ENCODE peak calls at places on chromosomes 12 and 14, in eight cellular contexts. K, R, B, G, V, N, D and Z are unnamed samples.

GRCh38 chr12:114666746-114667668 is 17.0 kb downstream of the TBX3 start:
- DNase-seq in N (no peak), K (no peak), D (no peak), R (peak; percentile 81), V (no peak), G (no peak), B (no peak), Z (no peak)

GRCh38 chr12:96187675-96188355 is 6.4 kb upstream of the ELK3 start:
- DNase-seq in D (no peak), G (no peak), B (no peak), R (no peak), K (peak; percentile 71), N (no peak), V (no peak), Z (no peak)

GRCh38 chr12:124597041-124597440 is 29.6 kb upstream of the NCOR2 start:
- DNase-seq in G (no peak), N (no peak), K (no peak), V (no peak), D (no peak), B (no peak), R (no peak), Z (no peak)

GRCh38 chr14:96105921-96106441 is 66.8 kb downstream of the C14orf132 start:
- DNase-seq in G (no peak), D (peak; percentile 63), K (peak; percentile 59), N (peak; percentile 25), V (peak; percentile 40), B (no peak), R (no peak), Z (no peak)

GRCh38 chr12:51874013-51874412 is 13.9 kb upstream of the ANKRD33 start:
- DNase-seq in N (no peak), D (no peak), G (no peak), B (no peak), K (no peak), R (peak; percentile 47), V (no peak), Z (no peak)

GRCh38 chr14:22276913-22277816 is 311.9 kb downstream of the DAD1 start:
- DNase-seq in N (no peak), V (no peak), D (no peak), G (no peak), B (peak; percentile 18), R (peak; percentile 34), K (peak; percentile 29), Z (no peak)

GRCh38 chr12:89244536-89244935 is 107.8 kb downstream of the DUSP6 start:
- DNase-seq in B (no peak), N (no peak), D (no peak), R (no peak), G (no peak), V (no peak), K (peak; percentile 48), Z (no peak)

GRCh38 chr14:69547701-69548348 is 26.8 kb downstream of the CCDC177 start:
- DNase-seq in N (no peak), G (no peak), K (no peak), R (peak; percentile 87), B (peak; percentile 63), V (no peak), D (no peak), Z (no peak)

GRCh38 chr12:113149361-113150150 is at the start of gene CFAP73:
- DNase-seq in N (no peak), B (peak; percentile 90), K (peak; percentile 72), G (peak; percentile 65), V (no peak), R (peak; percentile 96), D (peak; percentile 71), Z (peak; percentile 72)

GRCh38 chr14:77988096-77988870 is 181.9 kb upstream of the NRXN3 start:
- DNase-seq in K (peak; percentile 28), R (no peak), V (no peak), D (no peak), B (no peak), N (no peak), G (no peak), Z (no peak)

GRCh38 chr12:12294215-12295005 is 27.6 kb upstream of the LRP6 start:
- DNase-seq in G (no peak), V (peak; percentile 44), N (no peak), R (peak; percentile 37), B (peak; percentile 9), D (no peak), K (peak; percentile 15), Z (no peak)

GRCh38 chr14:95493503-95493902 is 22.9 kb downstream of the SYNE3 start:
- DNase-seq in K (no peak), R (no peak), N (no peak), V (no peak), G (no peak), B (no peak), D (no peak), Z (no peak)

GRCh38 chr14:20632448-20632830 is 9.1 kb downstream of the OR6S1 start:
- DNase-seq in B (no peak), D (no peak), K (no peak), V (no peak), N (no peak), G (no peak), R (no peak), Z (no peak)

GRCh38 chr12:40001406-40001805 is 104.5 kb downstream of the SLC2A13 start:
- DNase-seq in B (no peak), K (no peak), R (no peak), D (no peak), G (no peak), N (no peak), V (no peak), Z (no peak)

GRCh38 chr12:121060149-121061001 is 21.3 kb upstream of the OASL start:
- DNase-seq in R (peak; percentile 80), N (no peak), G (no peak), K (peak; percentile 54), V (no peak), D (peak; percentile 45), B (peak; percentile 67), Z (no peak)

GRCh38 chr12:49741882-49742620 is 694 bp downstream of the TMBIM6 start:
- DNase-seq in N (peak; percentile 87), B (peak; percentile 85), R (peak; percentile 84), V (peak; percentile 74), K (peak; percentile 82), D (peak; percentile 94), G (peak; percentile 90), Z (peak; percentile 96)

GRCh38 chr14:53458368-53458814 is 305.3 kb upstream of the DDHD1 start:
- DNase-seq in N (no peak), K (peak; percentile 52), G (no peak), V (no peak), D (no peak), B (no peak), R (peak; percentile 4), Z (no peak)

DNA sequence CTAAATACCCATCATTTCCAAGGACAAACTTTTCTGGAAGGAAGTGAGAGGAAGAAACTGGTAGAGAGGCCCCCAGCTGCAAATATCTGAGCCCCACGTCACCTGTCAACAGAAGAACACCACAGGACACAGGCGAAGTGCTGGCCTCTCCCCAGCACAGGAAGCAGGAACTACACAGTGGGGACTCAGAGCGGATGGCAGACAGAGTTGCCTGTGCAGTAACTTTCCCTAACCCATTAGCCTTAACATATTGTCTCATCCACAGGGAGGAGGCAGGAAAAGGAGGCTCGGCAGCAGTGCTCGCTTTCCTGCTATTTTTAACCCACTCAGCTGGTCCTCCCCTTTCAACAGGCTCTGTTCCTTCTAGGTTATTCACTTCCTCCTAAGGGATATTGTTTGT is 111.5 kb upstream of the TMPO start:
- DNase-seq in K (no peak), D (no peak), R (no peak), V (no peak), N (no peak), B (no peak), G (no peak), Z (no peak)
- H3K4me1 ChIP-seq in K (no peaks in the 10 kb centered on the region), D (no peaks in the 10 kb centered on the region), R (peaks cover 14% of the 10 kb centered on the region), V (no peaks in the 10 kb centered on the region), N (no peaks in the 10 kb centered on the region), B (peaks cover 7% of the 10 kb centered on the region), G (no peaks in the 10 kb centered on the region), Z (peaks cover 7% of the 10 kb centered on the region)

DNA sequence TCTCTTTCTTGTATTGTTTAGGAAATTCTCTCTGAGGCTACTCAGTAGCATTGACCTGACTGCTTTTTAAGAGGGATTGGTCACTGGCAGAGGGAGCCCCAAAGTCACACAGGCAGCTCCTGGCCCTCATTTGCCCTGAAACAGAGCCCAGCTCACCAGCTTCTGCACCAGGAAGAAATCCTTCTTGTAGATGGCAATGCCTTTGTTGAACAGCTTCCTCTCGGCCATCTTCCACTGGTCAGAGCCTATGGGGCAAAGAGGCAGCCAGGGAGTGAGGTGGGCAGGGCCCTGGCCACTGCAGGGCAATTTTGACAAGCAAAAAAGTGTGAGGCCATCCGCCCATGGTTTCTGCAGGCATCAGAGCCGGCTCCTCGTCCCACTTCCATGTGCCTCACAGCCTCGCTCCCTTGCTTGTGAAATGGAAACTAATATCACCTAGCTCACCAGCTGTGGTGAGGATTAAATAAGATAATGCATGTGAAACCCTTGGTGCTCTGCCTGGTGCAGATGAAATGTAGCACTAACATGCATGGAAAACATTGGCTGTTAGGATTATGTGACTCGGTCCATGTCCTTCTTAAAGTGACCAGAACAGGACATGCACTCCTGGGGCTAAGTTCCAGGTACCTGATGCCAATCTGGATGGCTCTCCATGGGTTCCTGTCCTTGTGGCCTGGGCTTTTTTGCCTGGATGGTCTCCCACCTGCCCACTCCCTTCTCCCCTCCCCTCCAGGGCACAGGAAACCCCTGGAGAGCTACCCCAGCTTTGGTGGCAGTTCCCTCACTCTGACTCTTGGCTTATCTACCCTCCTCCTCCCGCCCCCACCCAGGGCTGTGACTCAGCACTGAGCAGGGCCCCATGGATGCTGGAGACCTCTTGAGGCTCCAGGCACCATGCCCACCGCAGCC is 11.2 kb upstream of the PNMA1 start:
- DNase-seq in N (peak; percentile 80), V (no peak), B (no peak), K (peak; percentile 26), G (no peak), R (no peak), D (no peak), Z (peak; percentile 63)
- H3K27ac ChIP-seq in N (peak overlapping the region; percentile 89), V (peak overlapping the region; percentile 84), B (no peak overlapping the region), K (peak overlapping the region; percentile 79), G (peak overlapping the region; percentile 69), R (no peak overlapping the region), D (peak overlapping the region; percentile 79), Z (peak overlapping the region; percentile 75)

GRCh38 chr12:59780605-59781135 is 184.8 kb downstream of the SLC16A7 start:
- DNase-seq in N (no peak), D (no peak), R (peak; percentile 50), V (no peak), B (peak; percentile 65), K (peak; percentile 71), G (no peak), Z (no peak)
- TF ChIP-seq CTCF in N (no peak), D (no peak), R (peak; percentile 58), V (no peak), B (peak; percentile 72), K (peak; percentile 61), G (no peak), Z (peak; percentile 40)

GRCh38 chr14:91361236-91361811 is 56.3 kb downstream of the CCDC88C start:
- DNase-seq in R (no peak), G (no peak), K (peak; percentile 90), V (no peak), B (no peak), D (no peak), N (no peak), Z (peak; percentile 83)

GRCh38 chr14:91357731-91358319 is 59.8 kb downstream of the CCDC88C start:
- DNase-seq in V (no peak), D (no peak), G (no peak), R (no peak), N (no peak), K (no peak), B (no peak), Z (no peak)

GRCh38 chr14:91363776-91364523 is 53.7 kb downstream of the CCDC88C start:
- DNase-seq in G (no peak), V (no peak), K (no peak), N (no peak), D (peak; percentile 55), B (no peak), R (no peak), Z (no peak)

GRCh38 chr14:91358654-91359210 is 58.9 kb downstream of the CCDC88C start:
- DNase-seq in K (no peak), B (no peak), G (no peak), R (no peak), N (no peak), D (no peak), V (no peak), Z (no peak)

GRCh38 chr14:91360490-91361235 is 57.0 kb downstream of the CCDC88C start:
- DNase-seq in B (no peak), V (no peak), D (no peak), K (no peak), N (no peak), G (no peak), R (no peak), Z (no peak)
- H3K4me1 ChIP-seq in B (no peaks in the 10 kb centered on the region), V (no peaks in the 10 kb centered on the region), D (peaks cover 13% of the 10 kb centered on the region), K (no peaks in the 10 kb centered on the region), N (no peaks in the 10 kb centered on the region), G (no peaks in the 10 kb centered on the region), R (peaks cover 23% of the 10 kb centered on the region), Z (peaks cover 33% of the 10 kb centered on the region)